ENCODE peak calls at places on chromosomes 2 and 18, in ten cellular contexts. H is choroid plexus epithelial cell; W is SK-MEL-5; R is GM04504; K is AG10803; E is effector CD8-positive, alpha-beta T cell; V is fibroblast of mammary gland; N is IMR-90; D is NAMALWA; B is NCI-H1694 treated with DMSO at 0.1 percent for 48 hours. Q is an unnamed sample.

GRCh38 chr2:11753886-11754704 is 7.7 kb downstream of the LPIN1 start:
- DNase-seq in H (peak), W (no peak), R (no peak), K (peak), E (no peak), V (peak), N (peak), D (peak), B (no peak), Q (no peak)

GRCh38 chr2:133293544-133294270 is 274.6 kb downstream of the NCKAP5 start:
- DNase-seq in H (peak), W (no peak), R (peak), K (peak), E (no peak), V (no peak), N (peak), D (no peak), B (no peak), Q (peak)

GRCh38 chr2:3741867-3742602 is 38.7 kb downstream of the DCDC2C start:
- DNase-seq in H (peak), W (peak), R (no peak), K (no peak), E (no peak), V (no peak), N (no peak), D (no peak), B (no peak), Q (no peak)

GRCh38 chr2:31140151-31140550 is 1.9 kb upstream of the GALNT14 start:
- DNase-seq in H (no peak), W (no peak), R (no peak), K (peak), E (no peak), V (no peak), N (no peak), D (no peak), B (peak), Q (peak)

GRCh38 chr18:33076601-33077000 is 303.8 kb upstream of the KLHL14 start:
- DNase-seq in H (no peak), W (no peak), R (no peak), K (no peak), E (no peak), V (no peak), N (no peak), D (no peak), B (no peak), Q (no peak)

GRCh38 chr2:105313877-105314276 is 15.7 kb downstream of the TGFBRAP1 start:
- DNase-seq in H (no peak), W (no peak), R (no peak), K (no peak), E (no peak), V (no peak), N (no peak), D (no peak), B (no peak), Q (no peak)

GRCh38 chr2:218607436-218608115 is at the start of gene PLCD4:
- DNase-seq in H (peak), W (peak), R (peak), K (peak), E (no peak), V (peak), N (peak), D (no peak), B (peak), Q (peak)

GRCh38 chr2:48414980-48415764 is 114.8 kb upstream of the STON1 start:
- DNase-seq in H (peak), W (peak), R (peak), K (peak), E (no peak), V (peak), N (no peak), D (no peak), B (peak), Q (peak)

GRCh38 chr2:60882971-60883753 is 1.8 kb downstream of the REL start:
- DNase-seq in H (peak), W (peak), R (no peak), K (peak), E (no peak), V (peak), N (peak), D (peak), B (peak), Q (peak)

GRCh38 chr2:56333812-56334485 is 150.2 kb downstream of the CCDC85A start:
- DNase-seq in H (no peak), W (no peak), R (no peak), K (no peak), E (no peak), V (no peak), N (no peak), D (no peak), B (no peak), Q (no peak)

GRCh38 chr2:3986063-3986462 is 282.7 kb downstream of the DCDC2C start:
- DNase-seq in H (no peak), W (no peak), R (no peak), K (no peak), E (no peak), V (no peak), N (no peak), D (no peak), B (no peak), Q (no peak)

GRCh38 chr18:23932385-23933067 is 82.0 kb upstream of the TTC39C start:
- DNase-seq in H (no peak), W (no peak), R (peak), K (peak), E (no peak), V (no peak), N (no peak), D (no peak), B (no peak), Q (no peak)

GRCh38 chr2:241816431-241817121 is 7.6 kb downstream of the NEU4 start:
- DNase-seq in H (no peak), W (no peak), R (no peak), K (no peak), E (no peak), V (no peak), N (no peak), D (no peak), B (no peak), Q (no peak)

GRCh38 chr2:207165121-207166038 is at the start of gene KLF7:
- DNase-seq in H (peak), W (no peak), R (no peak), K (peak), E (peak), V (no peak), N (peak), D (no peak), B (no peak), Q (peak)

GRCh38 chr2:227577555-227577954 is 21.1 kb upstream of the SCYGR2 start:
- DNase-seq in H (no peak), W (no peak), R (no peak), K (no peak), E (no peak), V (no peak), N (no peak), D (no peak), B (no peak), Q (no peak)

GRCh38 chr2:157164891-157165290 is 92.6 kb upstream of the GALNT5 start:
- DNase-seq in H (no peak), W (no peak), R (no peak), K (no peak), E (no peak), V (no peak), N (no peak), D (no peak), B (no peak), Q (no peak)

GRCh38 chr2:57886196-57886786 is 160.3 kb upstream of the VRK2 start:
- DNase-seq in H (no peak), W (no peak), R (no peak), K (no peak), E (no peak), V (no peak), N (no peak), D (no peak), B (peak), Q (no peak)

GRCh38 chr2:126657146-126657635 is 1.2 kb downstream of the GYPC start:
- DNase-seq in H (peak), W (peak), R (peak), K (peak), E (peak), V (peak), N (peak), D (no peak), B (no peak), Q (no peak)

GRCh38 chr2:107717666-107718065 is 109.0 kb upstream of the RGPD4 start:
- DNase-seq in H (no peak), W (no peak), R (no peak), K (no peak), E (no peak), V (no peak), N (no peak), D (no peak), B (no peak), Q (no peak)

GRCh38 chr2:134323777-134324176 is 69.9 kb downstream of the MGAT5 start:
- DNase-seq in H (no peak), W (no peak), R (no peak), K (no peak), E (no peak), V (no peak), N (no peak), D (no peak), B (no peak), Q (no peak)